ENCODE peak calls at places on chromosomes 2 and 18, in five cellular contexts. X is mammary epithelial cell, R is GM23338, S is IMR-90, K is fibroblast of lung. N is an unnamed sample.

GRCh38 chr2:434625-435024 is 146.7 kb upstream of the ALKAL2 start:
- DNase-seq in X (no peak), R (no peak), S (no peak), K (no peak), N (no peak)

GRCh38 chr2:110742412-110742811 is 10.0 kb downstream of the ACOXL start:
- DNase-seq in X (no peak), R (no peak), S (no peak), K (no peak), N (no peak)

GRCh38 chr2:190340369-190340768 is 3.0 kb upstream of the INPP1 start:
- DNase-seq in X (peak; percentile 69), R (peak; percentile 79), S (no peak), K (peak; percentile 21), N (peak; percentile 23)

GRCh38 chr2:57076856-57077255 is 893.1 kb downstream of the CCDC85A start:
- DNase-seq in X (no peak), R (no peak), S (no peak), K (peak; percentile 1), N (no peak)

GRCh38 chr2:110842048-110842447 is 109.7 kb downstream of the ACOXL start:
- DNase-seq in X (peak; percentile 68), R (no peak), S (no peak), K (no peak), N (peak; percentile 27)

GRCh38 chr2:117960231-117960630 is 53.6 kb downstream of the CCDC93 start:
- DNase-seq in X (no peak), R (no peak), S (peak; percentile 50), K (peak; percentile 80), N (peak; percentile 26)

GRCh38 chr2:55052087-55053061 is 2.1 kb upstream of the RTN4 start:
- DNase-seq in X (no peak), R (no peak), S (peak; percentile 84), K (peak; percentile 48), N (no peak)

GRCh38 chr18:47999801-48000248 is 69.4 kb upstream of the SMAD2 start:
- DNase-seq in X (no peak), R (no peak), S (no peak), K (no peak), N (no peak)

GRCh38 chr2:240326246-240326645 is 109.2 kb upstream of the GPC1 start:
- DNase-seq in X (peak; percentile 19), R (no peak), S (peak; percentile 16), K (peak; percentile 51), N (no peak)

GRCh38 chr18:8623549-8624106 is 14.4 kb downstream of the RAB12 start:
- DNase-seq in X (no peak), R (no peak), S (no peak), K (no peak), N (no peak)

GRCh38 chr2:54499666-54500065 is 43.5 kb downstream of the SPTBN1 start:
- DNase-seq in X (no peak), R (no peak), S (peak; percentile 31), K (no peak), N (no peak)

GRCh38 chr2:136125226-136125625 is 7.3 kb upstream of the CXCR4 start:
- DNase-seq in X (no peak), R (no peak), S (no peak), K (no peak), N (no peak)

GRCh38 chr2:195057001-195057400 is 600.0 kb upstream of the SLC39A10 start:
- DNase-seq in X (no peak), R (no peak), S (no peak), K (no peak), N (no peak)

GRCh38 chr2:229118336-229118735 is 152.8 kb downstream of the PID1 start:
- DNase-seq in X (peak; percentile 8), R (no peak), S (no peak), K (peak; percentile 65), N (no peak)

GRCh38 chr2:32591669-32592463 is 36.0 kb upstream of the TTC27 start:
- DNase-seq in X (peak; percentile 3), R (no peak), S (peak; percentile 43), K (peak; percentile 30), N (peak; percentile 4)

GRCh38 chr2:108370080-108370479 is 7.7 kb upstream of the SULT1C4 start:
- DNase-seq in X (no peak), R (no peak), S (peak; percentile 71), K (peak; percentile 22), N (peak; percentile 84)

GRCh38 chr2:42138163-42139016 is 30.8 kb upstream of the EML4 start:
- DNase-seq in X (peak; percentile 81), R (no peak), S (peak; percentile 98), K (peak; percentile 99), N (peak; percentile 95)

GRCh38 chr18:42281851-42282250 is 326.8 kb downstream of the PIK3C3 start:
- DNase-seq in X (no peak), R (no peak), S (no peak), K (no peak), N (no peak)

GRCh38 chr2:216426938-216427337 is 14.7 kb downstream of the SMARCAL1 start:
- DNase-seq in X (peak; percentile 36), R (no peak), S (peak; percentile 64), K (peak; percentile 82), N (peak; percentile 82)

GRCh38 chr18:1488957-1489356 is 584.3 kb downstream of the ADCYAP1 start:
- DNase-seq in X (no peak), R (no peak), S (no peak), K (no peak), N (no peak)

GRCh38 chr18:22934789-22935188 is 1.7 kb downstream of the RBBP8 start:
- DNase-seq in X (no peak), R (no peak), S (no peak), K (no peak), N (no peak)

GRCh38 chr2:238850096-238850495 is 2.2 kb downstream of the TWIST2 start:
- DNase-seq in X (no peak), R (no peak), S (peak; percentile 50), K (no peak), N (no peak)

GRCh38 chr2:23312996-23313606 is 71.9 kb upstream of the KLHL29 start:
- DNase-seq in X (no peak), R (peak; percentile 84), S (no peak), K (no peak), N (peak; percentile 25)

GRCh38 chr18:22703883-22704626 is 229.1 kb upstream of the RBBP8 start:
- DNase-seq in X (peak; percentile 43), R (peak; percentile 74), S (peak; percentile 40), K (peak; percentile 56), N (peak; percentile 70)

GRCh38 chr18:42341423-42341822 is 386.4 kb downstream of the PIK3C3 start:
- DNase-seq in X (no peak), R (no peak), S (no peak), K (peak; percentile 2), N (no peak)

GRCh38 chr2:12543452-12544220 is 173.1 kb upstream of the TRIB2 start:
- DNase-seq in X (no peak), R (no peak), S (no peak), K (no peak), N (no peak)

GRCh38 chr2:149466635-149467034 is 120.9 kb downstream of the MMADHC start:
- DNase-seq in X (no peak), R (no peak), S (peak; percentile 4), K (peak; percentile 49), N (no peak)

GRCh38 chr2:29011650-29012060 is 30.6 kb downstream of the TOGARAM2 start:
- DNase-seq in X (no peak), R (no peak), S (no peak), K (peak; percentile 51), N (no peak)

GRCh38 chr2:39650468-39650867 is 15.2 kb upstream of the TMEM178A start:
- DNase-seq in X (no peak), R (no peak), S (no peak), K (no peak), N (no peak)

GRCh38 chr2:109604597-109604996 is 9.2 kb downstream of the SEPTIN10 start:
- DNase-seq in X (peak; percentile 95), R (no peak), S (peak; percentile 92), K (peak; percentile 86), N (peak; percentile 86)

GRCh38 chr2:231189571-231190495 is 8.6 kb upstream of the ARMC9 start:
- DNase-seq in X (no peak), R (peak; percentile 57), S (no peak), K (peak; percentile 30), N (no peak)

GRCh38 chr18:50099725-50100414 is 95.1 kb downstream of the MYO5B start:
- DNase-seq in X (peak; percentile 98), R (no peak), S (peak; percentile 25), K (peak; percentile 72), N (peak; percentile 71)

GRCh38 chr2:24824071-24824588 is 30.9 kb downstream of the CENPO start:
- DNase-seq in X (no peak), R (no peak), S (no peak), K (no peak), N (no peak)

GRCh38 chr2:37583402-37583801 is 88.0 kb downstream of the CDC42EP3 start:
- DNase-seq in X (peak; percentile 17), R (no peak), S (no peak), K (peak; percentile 37), N (no peak)

GRCh38 chr2:191738667-191739066 is 60.7 kb downstream of the NABP1 start:
- DNase-seq in X (no peak), R (no peak), S (no peak), K (peak; percentile 57), N (no peak)
- H2AFZ ChIP-seq in X (no peak overlapping the region), R (no peak overlapping the region), S (no peak overlapping the region), K (no peak overlapping the region), N (no peak overlapping the region)

DNA sequence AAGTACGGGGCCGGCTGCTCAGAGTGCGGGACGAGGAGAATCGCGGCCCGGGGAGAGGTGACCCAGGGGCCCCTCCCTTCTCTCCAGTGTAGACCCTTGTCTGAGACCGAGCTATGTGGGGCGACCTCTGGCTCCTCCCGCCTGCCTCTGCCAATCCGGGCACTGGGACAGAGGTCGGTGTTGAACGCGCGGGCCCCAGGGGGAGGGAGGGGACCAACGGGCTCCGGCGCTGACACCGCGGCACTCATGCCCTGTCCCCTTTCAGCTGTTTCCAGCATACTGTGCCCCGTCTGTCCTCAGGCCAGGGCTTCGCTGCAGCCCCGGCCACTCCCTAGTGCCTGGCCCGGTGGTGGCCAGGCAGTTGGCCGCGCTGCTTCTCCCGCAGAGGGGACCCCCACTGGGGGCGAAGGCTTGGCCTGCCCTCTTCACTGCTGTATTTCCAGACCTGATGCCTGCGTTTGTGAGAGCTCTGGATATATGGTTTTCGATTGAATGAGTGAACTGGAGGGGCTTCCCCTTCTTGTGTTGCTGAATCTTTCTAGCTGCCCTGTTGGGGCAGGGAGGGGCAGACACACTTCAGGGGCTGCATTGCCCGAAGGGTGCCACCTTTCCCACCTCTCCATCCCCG is 809 bp downstream of the DBI start:
- DNase-seq in X (peak; percentile 39), R (peak; percentile 80), S (no peak), K (peak; percentile 8), N (peak; percentile 37)
- H2AFZ ChIP-seq in X (peak overlapping the region; percentile 97), R (peak overlapping the region; percentile 94), S (peak overlapping the region; percentile 98), K (peak overlapping the region; percentile 91), N (peak overlapping the region; percentile 73)

GRCh38 chr18:60448487-60449267 is 76.1 kb upstream of the MC4R start:
- DNase-seq in X (no peak), R (peak; percentile 37), S (no peak), K (no peak), N (no peak)
- H2AFZ ChIP-seq in X (no peak overlapping the region), R (no peak overlapping the region), S (no peak overlapping the region), K (no peak overlapping the region), N (no peak overlapping the region)

DNA sequence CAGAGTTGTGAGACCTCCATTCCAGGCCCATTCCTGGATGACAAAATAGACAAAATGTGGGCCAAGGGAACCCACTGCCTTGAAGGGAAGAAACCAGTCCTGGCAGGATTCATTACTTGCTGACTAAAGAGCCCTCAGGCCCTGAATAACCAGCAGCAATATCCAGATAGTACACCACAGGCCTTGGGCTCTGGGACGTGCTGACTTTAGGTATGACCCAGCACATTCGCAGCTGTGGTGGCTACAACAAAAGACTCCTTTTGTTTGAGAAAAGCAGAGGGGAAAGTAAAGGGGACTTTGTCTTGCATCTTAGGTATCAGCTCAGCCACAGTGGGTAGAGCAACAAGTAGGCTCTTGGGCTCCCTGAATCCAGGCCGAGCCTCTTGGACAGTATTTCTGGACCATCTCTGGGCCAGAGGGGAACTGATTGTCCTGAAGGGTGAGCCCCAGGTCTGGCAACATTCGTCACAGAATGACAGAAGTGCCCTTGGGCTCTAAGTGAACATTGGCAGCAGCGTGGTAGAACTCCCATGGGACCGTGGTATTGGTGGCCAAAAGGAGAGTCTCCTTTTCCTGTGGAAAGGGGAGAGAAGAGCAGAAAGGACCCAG is 89.9 kb upstream of the CD226 start:
- DNase-seq in X (peak; percentile 54), R (no peak), S (no peak), K (no peak), N (no peak)
- H2AFZ ChIP-seq in X (no peak overlapping the region), R (no peak overlapping the region), S (no peak overlapping the region), K (no peak overlapping the region), N (no peak overlapping the region)